ENCODE peak calls at places on chromosomes 2 and 18, in ten cellular contexts. J is stomach, F is tibial nerve, O is transverse colon, V is body of pancreas, Y is gastrocnemius medialis, C is A549, S is esophagus muscularis mucosa, G is spleen, X is sigmoid colon. A is an unnamed sample.

GRCh38 chr2:67846341-67847070 is 216.3 kb downstream of the C1D start:
- DNase-seq in J (peak), F (peak), O (peak), V (peak), Y (peak), C (peak), S (peak), G (no peak), X (peak), A (peak)

GRCh38 chr2:118761791-118762190 is 85.7 kb downstream of the EN1 start:
- DNase-seq in J (no peak), F (no peak), O (no peak), V (no peak), Y (no peak), C (no peak), S (no peak), G (no peak), X (no peak), A (no peak)

GRCh38 chr2:121382744-121383143 is 97.7 kb upstream of the TFCP2L1 start:
- DNase-seq in J (no peak), F (no peak), O (no peak), V (no peak), Y (no peak), C (peak), S (no peak), G (no peak), X (no peak), A (no peak)

GRCh38 chr18:62982600-62983251 is 267.4 kb downstream of the PHLPP1 start:
- DNase-seq in J (peak), F (peak), O (peak), V (peak), Y (peak), C (peak), S (no peak), G (peak), X (peak), A (no peak)

GRCh38 chr2:120775801-120776589 is 40.3 kb downstream of the GLI2 start:
- DNase-seq in J (no peak), F (no peak), O (no peak), V (no peak), Y (no peak), C (no peak), S (no peak), G (peak), X (no peak), A (no peak)

GRCh38 chr2:189566046-189566445 is 14.5 kb downstream of the SLC40A1 start:
- DNase-seq in J (no peak), F (no peak), O (no peak), V (no peak), Y (no peak), C (no peak), S (no peak), G (no peak), X (no peak), A (no peak)

GRCh38 chr2:71129114-71129890 is 727 bp downstream of the MCEE start:
- DNase-seq in J (no peak), F (peak), O (no peak), V (no peak), Y (no peak), C (peak), S (no peak), G (no peak), X (no peak), A (no peak)

GRCh38 chr2:220194630-220195029 is 567.2 kb downstream of the SLC4A3 start:
- DNase-seq in J (no peak), F (no peak), O (no peak), V (no peak), Y (no peak), C (no peak), S (no peak), G (no peak), X (no peak), A (no peak)

GRCh38 chr2:215071676-215072075 is 66.8 kb downstream of the ABCA12 start:
- DNase-seq in J (no peak), F (no peak), O (no peak), V (no peak), Y (no peak), C (no peak), S (no peak), G (no peak), X (no peak), A (no peak)

GRCh38 chr2:88036162-88036561 is 19.4 kb downstream of the KRCC1 start:
- DNase-seq in J (no peak), F (no peak), O (no peak), V (no peak), Y (no peak), C (no peak), S (no peak), G (no peak), X (no peak), A (no peak)

GRCh38 chr18:74234326-74235171 is 57.2 kb downstream of the CYB5A start:
- DNase-seq in J (peak), F (peak), O (peak), V (peak), Y (no peak), C (peak), S (no peak), G (no peak), X (peak), A (no peak)

GRCh38 chr2:26013668-26014067 is 20.2 kb upstream of the RAB10 start:
- DNase-seq in J (no peak), F (no peak), O (no peak), V (no peak), Y (no peak), C (no peak), S (no peak), G (no peak), X (no peak), A (no peak)

GRCh38 chr2:196335238-196335637 is 163.9 kb upstream of the STK17B start:
- DNase-seq in J (no peak), F (no peak), O (no peak), V (no peak), Y (no peak), C (peak), S (peak), G (no peak), X (no peak), A (no peak)

GRCh38 chr2:239182981-239183791 is 217.6 kb downstream of the HDAC4 start:
- DNase-seq in J (no peak), F (no peak), O (no peak), V (peak), Y (no peak), C (no peak), S (no peak), G (peak), X (peak), A (no peak)

GRCh38 chr2:224869601-224870000 is 153.4 kb upstream of the CCDC195 start:
- DNase-seq in J (no peak), F (no peak), O (no peak), V (no peak), Y (no peak), C (no peak), S (no peak), G (no peak), X (no peak), A (no peak)

GRCh38 chr18:7577706-7578105 is 10.6 kb downstream of the PTPRM start:
- DNase-seq in J (no peak), F (no peak), O (no peak), V (no peak), Y (no peak), C (no peak), S (no peak), G (no peak), X (no peak), A (no peak)

GRCh38 chr2:48180557-48180956 is 274.3 kb upstream of the FBXO11 start:
- DNase-seq in J (no peak), F (no peak), O (no peak), V (no peak), Y (no peak), C (no peak), S (no peak), G (no peak), X (no peak), A (no peak)

GRCh38 chr2:85088921-85089320 is 44.3 kb upstream of the TCF7L1 start:
- DNase-seq in J (no peak), F (no peak), O (no peak), V (no peak), Y (no peak), C (no peak), S (no peak), G (no peak), X (no peak), A (no peak)

GRCh38 chr2:181623159-181623558 is 33.7 kb downstream of the CERKL start:
- DNase-seq in J (no peak), F (no peak), O (no peak), V (no peak), Y (no peak), C (no peak), S (no peak), G (no peak), X (no peak), A (no peak)

GRCh38 chr2:164060031-164060430 is 324.2 kb upstream of the FIGN start:
- DNase-seq in J (no peak), F (no peak), O (no peak), V (no peak), Y (no peak), C (no peak), S (no peak), G (no peak), X (no peak), A (no peak)

GRCh38 chr2:232980683-232981082 is 32.4 kb downstream of the NGEF start:
- DNase-seq in J (no peak), F (no peak), O (no peak), V (no peak), Y (no peak), C (no peak), S (no peak), G (peak), X (no peak), A (no peak)

GRCh38 chr2:68240446-68240845 is 11.9 kb downstream of the PPP3R1 start:
- DNase-seq in J (no peak), F (no peak), O (no peak), V (no peak), Y (no peak), C (no peak), S (no peak), G (no peak), X (no peak), A (no peak)

GRCh38 chr2:196677404-196677803 is 37.9 kb downstream of the CCDC150 start:
- DNase-seq in J (no peak), F (no peak), O (no peak), V (peak), Y (no peak), C (no peak), S (no peak), G (no peak), X (no peak), A (no peak)

GRCh38 chr18:79528846-79529245 is 133.1 kb downstream of the NFATC1 start:
- DNase-seq in J (peak), F (peak), O (peak), V (peak), Y (no peak), C (peak), S (no peak), G (peak), X (peak), A (no peak)

GRCh38 chr18:10259934-10260333 is 194.5 kb upstream of the APCDD1 start:
- DNase-seq in J (no peak), F (no peak), O (no peak), V (no peak), Y (no peak), C (no peak), S (no peak), G (no peak), X (no peak), A (no peak)

GRCh38 chr2:64202206-64202864 is 58.1 kb upstream of the PELI1 start:
- DNase-seq in J (no peak), F (no peak), O (no peak), V (no peak), Y (no peak), C (no peak), S (no peak), G (no peak), X (no peak), A (no peak)

GRCh38 chr2:10347559-10347941 is 44.8 kb downstream of the HPCAL1 start:
- DNase-seq in J (no peak), F (no peak), O (no peak), V (peak), Y (no peak), C (no peak), S (no peak), G (no peak), X (no peak), A (no peak)

GRCh38 chr2:137172162-137172561 is 406.8 kb downstream of the THSD7B start:
- DNase-seq in J (no peak), F (no peak), O (no peak), V (no peak), Y (no peak), C (no peak), S (no peak), G (no peak), X (no peak), A (no peak)

GRCh38 chr2:20962939-20963543 is 80.8 kb downstream of the APOB start:
- DNase-seq in J (peak), F (peak), O (peak), V (peak), Y (peak), C (peak), S (no peak), G (peak), X (peak), A (peak)

GRCh38 chr2:229401126-229401865 is 130.2 kb upstream of the PID1 start:
- DNase-seq in J (no peak), F (no peak), O (no peak), V (no peak), Y (no peak), C (no peak), S (no peak), G (no peak), X (no peak), A (no peak)
- H3K27ac ChIP-seq in J (no peak), F (no peak), O (no peak), V (no peak), Y (no peak), C (no peak), S (no peak), G (no peak), X (no peak), A (no peak)

GRCh38 chr18:9135912-9136314 is 668 bp upstream of the ANKRD12 start:
- DNase-seq in J (no peak), F (no peak), O (peak), V (no peak), Y (peak), C (peak), S (no peak), G (no peak), X (no peak), A (peak)

GRCh38 chr18:9139400-9140039 is 2.9 kb downstream of the ANKRD12 start:
- DNase-seq in J (no peak), F (no peak), O (no peak), V (no peak), Y (no peak), C (no peak), S (no peak), G (no peak), X (no peak), A (no peak)

GRCh38 chr18:9137168-9138066 is 836 bp downstream of the ANKRD12 start:
- DNase-seq in J (peak), F (peak), O (peak), V (peak), Y (peak), C (peak), S (no peak), G (peak), X (peak), A (peak)

GRCh38 chr18:9135081-9135911 is 1.3 kb upstream of the ANKRD12 start:
- DNase-seq in J (no peak), F (no peak), O (no peak), V (no peak), Y (no peak), C (no peak), S (no peak), G (no peak), X (no peak), A (no peak)

DNA sequence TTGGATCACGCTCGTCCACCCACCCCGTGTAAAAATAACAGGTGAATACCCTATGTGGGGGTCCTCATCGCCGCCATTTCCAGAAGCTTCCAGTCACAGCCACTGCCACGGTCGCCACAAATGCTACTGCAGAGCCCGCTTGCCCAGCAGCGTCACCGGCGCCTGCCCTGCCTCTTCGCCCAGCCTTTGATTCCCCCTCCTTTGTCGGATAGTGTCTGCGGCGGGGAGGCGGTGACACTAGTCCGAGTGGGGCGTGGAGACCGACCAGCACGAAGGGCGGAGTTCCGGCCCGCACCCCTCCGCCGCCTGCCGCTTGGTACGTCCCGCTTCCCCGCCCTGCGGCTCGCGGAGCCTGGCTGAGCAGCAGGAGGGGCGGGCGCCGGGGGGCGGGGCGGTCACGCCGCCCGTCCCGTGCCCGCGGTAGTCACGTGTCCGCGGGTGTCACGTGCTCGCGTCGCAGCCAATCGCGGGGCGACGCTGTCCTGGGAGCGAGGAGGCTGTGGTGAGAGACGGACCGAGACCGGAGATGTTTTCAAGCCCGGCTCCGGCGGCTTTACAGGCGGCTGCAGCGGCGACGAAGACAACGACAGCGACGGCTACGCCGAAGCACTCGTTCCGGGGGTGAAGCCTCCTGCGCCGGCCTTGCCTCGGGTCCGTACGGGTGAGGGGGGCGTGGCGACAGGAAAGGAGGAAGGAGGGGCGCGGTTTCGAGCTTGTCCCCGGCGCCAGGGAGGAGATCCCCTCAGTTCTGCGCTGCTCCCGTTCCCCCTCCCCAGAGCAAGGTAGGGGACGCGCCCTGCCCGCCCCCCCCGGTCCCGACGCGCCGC is at the start of gene ANKRD12:
- DNase-seq in J (peak), F (peak), O (peak), V (peak), Y (peak), C (peak), S (peak), G (peak), X (peak), A (peak)
- TF ChIP-seq POLR2A in J (peak), F (peak), O (peak), V (peak), Y (peak), C (peak), S (peak), G (peak), X (peak), A (peak)

DNA sequence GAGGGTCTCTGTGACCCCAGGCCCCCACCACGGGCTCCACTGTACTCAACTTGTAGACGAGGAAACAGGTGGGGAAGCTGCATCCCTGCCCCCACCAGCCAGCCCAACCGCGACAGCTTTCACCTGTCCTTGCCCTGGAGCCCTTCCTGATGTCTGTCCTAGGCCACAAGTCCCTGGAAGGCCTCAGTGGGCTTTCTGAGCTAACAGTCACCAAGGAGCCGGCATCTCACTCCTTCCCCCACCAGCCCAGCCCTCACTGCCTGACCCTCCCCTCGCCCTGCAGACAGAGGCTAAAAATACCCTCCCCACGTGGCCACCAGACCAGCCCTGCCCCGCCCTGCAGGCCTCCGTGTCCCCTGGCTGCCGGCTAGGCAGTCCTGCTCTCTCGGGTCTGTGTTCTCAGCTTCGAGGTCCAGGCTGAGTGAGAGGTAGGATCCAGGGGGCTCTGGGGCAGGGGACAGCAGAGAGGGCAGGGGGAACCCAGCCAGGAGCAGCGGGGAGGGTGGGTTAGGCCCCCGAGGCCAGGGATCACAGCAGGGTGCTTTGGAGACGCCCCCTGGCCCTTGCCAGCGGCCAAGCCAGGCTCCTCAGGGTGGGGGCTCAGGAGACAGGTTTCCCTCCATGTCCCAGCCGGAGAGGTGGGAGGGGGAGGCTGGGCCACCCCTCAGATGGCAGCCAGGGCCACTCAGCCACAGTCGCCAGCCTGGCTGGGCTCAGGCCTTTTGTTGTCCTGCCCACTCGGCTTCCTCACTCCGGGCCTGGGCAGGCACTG is at the start of gene KLHL30:
- DNase-seq in J (no peak), F (no peak), O (no peak), V (no peak), Y (peak), C (no peak), S (no peak), G (no peak), X (no peak), A (no peak)
- H3K4me3 ChIP-seq in J (peak), F (no peak), O (no peak), V (no peak), Y (peak), C (no peak), S (peak), G (peak), X (peak), A (peak)

GRCh38 chr2:143524001-143524608 is 394.9 kb downstream of the ARHGAP15 start:
- DNase-seq in J (no peak), F (no peak), O (no peak), V (no peak), Y (no peak), C (no peak), S (no peak), G (no peak), X (no peak), A (no peak)
- H3K27ac ChIP-seq in J (no peak), F (peak), O (peak), V (peak), Y (peak), C (no peak), S (peak), G (peak), X (peak), A (peak)

DNA sequence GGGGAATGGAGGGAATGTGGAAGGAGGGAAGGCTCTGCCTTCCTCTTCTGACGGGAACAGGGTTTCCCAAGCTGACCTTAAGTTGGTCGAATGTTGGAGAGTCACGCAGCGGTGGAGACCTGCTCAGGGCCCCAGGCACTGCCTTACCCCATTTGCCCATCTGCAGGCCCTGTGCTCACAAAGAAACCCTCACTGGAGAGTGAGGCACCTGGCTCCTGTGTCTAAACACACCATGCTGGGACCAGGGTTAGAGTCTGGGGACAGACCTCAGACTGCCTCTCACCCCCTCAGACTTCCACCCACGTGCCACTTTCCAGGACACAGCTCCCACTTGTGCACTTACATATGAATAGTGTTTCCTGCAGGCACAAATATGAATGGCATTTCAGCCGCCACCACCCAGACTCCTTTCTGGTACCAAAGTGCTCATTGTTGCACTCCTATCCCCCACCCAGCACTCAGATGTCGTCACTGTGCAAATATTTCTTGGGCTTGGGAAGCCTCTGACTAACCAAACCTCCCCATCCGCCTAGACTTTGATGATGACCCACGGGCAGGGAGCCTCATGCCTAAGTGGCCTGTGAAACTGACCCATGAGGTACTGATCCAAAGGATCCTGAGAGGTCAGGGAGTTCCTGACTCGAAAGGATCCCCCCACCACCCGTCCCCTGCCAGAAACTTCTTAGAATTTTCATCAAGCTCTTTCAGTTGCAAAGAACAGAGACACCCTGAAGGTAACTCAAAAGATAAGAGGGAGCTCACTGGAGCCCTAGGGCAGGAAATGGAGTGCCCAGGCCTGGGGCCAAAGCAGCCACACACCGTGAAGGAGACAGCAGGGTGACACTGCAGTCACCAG is 78.3 kb downstream of the STPG4 start:
- DNase-seq in J (no peak), F (peak), O (peak), V (peak), Y (no peak), C (peak), S (no peak), G (no peak), X (no peak), A (no peak)
- TF ChIP-seq POLR2A in J (no peak), F (no peak), O (no peak), V (no peak), Y (no peak), C (no peak), S (no peak), G (no peak), X (no peak), A (no peak)

A was measured in breast epithelium.